ENCODE peak calls at places on chromosome 13, in five cellular contexts. One of them, this sample, is unnamed.

GRCh38 chr13:50829226-50829625 is 14.3 kb downstream of the DLEU7 start:
- DNase-seq in HepG2: no peak
- DNase-seq in SK-N-SH: no peak
- DNase-seq in IMR-90: no peak
- DNase-seq in K562: no peak
- DNase-seq in this sample: no peak

GRCh38 chr13:103282571-103283450 is 216.6 kb upstream of the SLC10A2 start:
- DNase-seq in IMR-90: peak; percentile 49
- DNase-seq in K562: no peak
- DNase-seq in HepG2: no peak
- DNase-seq in SK-N-SH: no peak
- DNase-seq in this sample: no peak

GRCh38 chr13:64992314-64992713 is 2237.8 kb downstream of the PCDH9 start:
- DNase-seq in SK-N-SH: no peak
- DNase-seq in K562: no peak
- DNase-seq in HepG2: no peak
- DNase-seq in IMR-90: peak; percentile 3
- DNase-seq in this sample: no peak

GRCh38 chr13:46321494-46322225 is 65.4 kb downstream of the RUBCNL start:
- DNase-seq in SK-N-SH: peak; percentile 52
- DNase-seq in IMR-90: peak; percentile 44
- DNase-seq in HepG2: peak; percentile 18
- DNase-seq in K562: peak; percentile 43
- DNase-seq in this sample: peak; percentile 24

GRCh38 chr13:41751277-41751676 is 209.6 kb downstream of the VWA8 start:
- DNase-seq in HepG2: no peak
- DNase-seq in IMR-90: peak; percentile 63
- DNase-seq in SK-N-SH: no peak
- DNase-seq in K562: peak; percentile 25
- DNase-seq in this sample: no peak

GRCh38 chr13:63408227-63409202 is 1992.9 kb upstream of the PCDH20 start:
- DNase-seq in SK-N-SH: peak; percentile 44
- DNase-seq in K562: no peak
- DNase-seq in IMR-90: peak; percentile 50
- DNase-seq in HepG2: no peak
- DNase-seq in this sample: no peak

GRCh38 chr13:94917814-94918213 is 205.5 kb upstream of the SOX21 start:
- DNase-seq in SK-N-SH: no peak
- DNase-seq in K562: no peak
- DNase-seq in IMR-90: no peak
- DNase-seq in HepG2: no peak
- DNase-seq in this sample: no peak

GRCh38 chr13:93878675-93879074 is 600.8 kb downstream of the DCT start:
- DNase-seq in SK-N-SH: no peak
- DNase-seq in K562: no peak
- DNase-seq in HepG2: no peak
- DNase-seq in IMR-90: no peak
- DNase-seq in this sample: no peak

GRCh38 chr13:100875392-100876043 is 200.9 kb upstream of the TMTC4 start:
- DNase-seq in IMR-90: peak; percentile 96
- DNase-seq in HepG2: no peak
- DNase-seq in K562: no peak
- DNase-seq in SK-N-SH: no peak
- DNase-seq in this sample: peak; percentile 7

GRCh38 chr13:110265682-110266430 is 41.1 kb downstream of the COL4A1 start:
- DNase-seq in SK-N-SH: peak; percentile 60
- DNase-seq in K562: no peak
- DNase-seq in HepG2: no peak
- DNase-seq in IMR-90: no peak
- DNase-seq in this sample: no peak

GRCh38 chr13:84745051-84745551 is 862.8 kb upstream of the SLITRK1 start:
- DNase-seq in K562: no peak
- DNase-seq in HepG2: no peak
- DNase-seq in IMR-90: no peak
- DNase-seq in SK-N-SH: no peak
- DNase-seq in this sample: no peak

GRCh38 chr13:20945952-20946383 is 43.4 kb upstream of the XPO4 start:
- DNase-seq in HepG2: no peak
- DNase-seq in SK-N-SH: peak; percentile 30
- DNase-seq in K562: no peak
- DNase-seq in IMR-90: no peak
- DNase-seq in this sample: no peak

GRCh38 chr13:31930901-31931522 is 100.6 kb upstream of the FRY start:
- DNase-seq in K562: no peak
- DNase-seq in IMR-90: no peak
- DNase-seq in SK-N-SH: no peak
- DNase-seq in HepG2: no peak
- DNase-seq in this sample: peak; percentile 70

GRCh38 chr13:59112375-59112774 is 1051.4 kb downstream of the DIAPH3 start:
- DNase-seq in K562: no peak
- DNase-seq in SK-N-SH: peak; percentile 5
- DNase-seq in HepG2: no peak
- DNase-seq in IMR-90: peak; percentile 99
- DNase-seq in this sample: no peak
- TF ChIP-seq MXI1 in K562: no peak
- TF ChIP-seq MXI1 in SK-N-SH: no peak
- TF ChIP-seq MXI1 in HepG2: no peak
- TF ChIP-seq MXI1 in IMR-90: no peak
- TF ChIP-seq MXI1 in this sample: no peak

DNA sequence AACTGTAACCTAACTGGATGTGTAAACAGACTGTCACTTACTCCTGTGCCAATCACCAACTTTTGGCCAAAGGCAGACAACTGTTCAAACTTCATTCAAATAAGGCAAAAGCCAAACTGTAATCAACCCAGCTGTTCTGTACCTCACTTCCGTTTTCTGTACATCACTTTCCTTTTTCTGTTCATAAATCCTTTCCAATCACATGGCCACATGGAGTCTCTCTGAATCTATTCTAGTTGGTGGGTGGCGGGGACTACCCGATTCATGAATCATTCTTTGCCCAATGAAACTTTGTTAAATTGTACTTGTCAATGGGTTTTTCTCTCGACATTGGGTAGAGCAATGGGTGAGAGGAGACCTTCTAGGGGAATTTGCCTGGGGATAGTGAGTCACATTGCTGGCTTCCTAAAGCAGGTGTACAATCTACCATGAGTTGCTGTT is 178.3 kb upstream of the RFC3 start:
- DNase-seq in K562: no peak
- DNase-seq in HepG2: peak; percentile 43
- DNase-seq in SK-N-SH: no peak
- DNase-seq in IMR-90: no peak
- DNase-seq in this sample: peak; percentile 40
- TF ChIP-seq MXI1 in K562: no peak
- TF ChIP-seq MXI1 in HepG2: no peak
- TF ChIP-seq MXI1 in SK-N-SH: no peak
- TF ChIP-seq MXI1 in IMR-90: no peak
- TF ChIP-seq MXI1 in this sample: no peak

GRCh38 chr13:34148359-34148758 is 330.4 kb downstream of the RFC3 start:
- DNase-seq in HepG2: no peak
- DNase-seq in IMR-90: no peak
- DNase-seq in K562: no peak
- DNase-seq in SK-N-SH: no peak
- DNase-seq in this sample: no peak
- TF ChIP-seq MXI1 in HepG2: no peak
- TF ChIP-seq MXI1 in IMR-90: no peak
- TF ChIP-seq MXI1 in K562: no peak
- TF ChIP-seq MXI1 in SK-N-SH: no peak
- TF ChIP-seq MXI1 in this sample: no peak

GRCh38 chr13:113664751-113665581 is 2.1 kb upstream of the GRK1 start:
- DNase-seq in SK-N-SH: no peak
- DNase-seq in IMR-90: no peak
- DNase-seq in HepG2: no peak
- DNase-seq in K562: no peak
- DNase-seq in this sample: no peak
- TF ChIP-seq MXI1 in SK-N-SH: no peak
- TF ChIP-seq MXI1 in IMR-90: no peak
- TF ChIP-seq MXI1 in HepG2: no peak
- TF ChIP-seq MXI1 in K562: no peak
- TF ChIP-seq MXI1 in this sample: no peak

DNA sequence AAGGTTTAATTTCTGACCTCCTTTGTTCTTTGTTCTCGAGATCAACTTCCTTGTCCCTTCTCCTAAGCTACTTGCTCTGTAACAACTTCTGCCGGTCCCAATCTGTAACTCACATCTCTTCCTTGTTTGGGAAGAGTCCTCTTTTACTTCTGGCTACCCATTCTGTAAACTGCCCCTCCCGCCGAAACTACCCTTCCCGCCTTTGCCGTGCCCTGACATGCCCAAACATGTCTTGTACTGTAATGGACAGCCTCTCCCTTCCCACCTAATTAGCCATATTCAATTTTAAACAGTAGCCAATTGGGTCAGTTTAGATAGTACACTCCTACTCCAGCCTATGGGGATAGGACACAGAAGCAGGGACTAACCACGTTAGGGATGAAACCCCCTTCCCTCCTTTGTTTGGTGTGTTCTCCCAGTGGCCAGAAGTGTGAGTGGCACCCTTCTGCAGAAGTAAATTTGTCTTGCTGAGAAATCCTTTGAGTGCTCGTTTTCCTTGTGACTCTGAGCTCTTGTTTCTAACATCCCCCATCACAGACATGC is 34.2 kb downstream of the SACS start:
- DNase-seq in HepG2: no peak
- DNase-seq in IMR-90: no peak
- DNase-seq in K562: no peak
- DNase-seq in SK-N-SH: no peak
- DNase-seq in this sample: no peak
- TF ChIP-seq MXI1 in HepG2: no peak
- TF ChIP-seq MXI1 in IMR-90: no peak
- TF ChIP-seq MXI1 in K562: no peak
- TF ChIP-seq MXI1 in SK-N-SH: no peak
- TF ChIP-seq MXI1 in this sample: no peak

GRCh38 chr13:39522329-39522728 is 80.7 kb downstream of the LHFPL6 start:
- DNase-seq in IMR-90: no peak
- DNase-seq in HepG2: no peak
- DNase-seq in K562: no peak
- DNase-seq in SK-N-SH: no peak
- DNase-seq in this sample: no peak
- TF ChIP-seq MXI1 in IMR-90: no peak
- TF ChIP-seq MXI1 in HepG2: no peak
- TF ChIP-seq MXI1 in K562: no peak
- TF ChIP-seq MXI1 in SK-N-SH: no peak
- TF ChIP-seq MXI1 in this sample: no peak